ENCODE peak calls at places on chromosomes 5 and 9, in seven cellular contexts. One of them, this sample, is unnamed.

GRCh38 chr5:95631991-95632675 is 12.2 kb downstream of the GPR150 start:
- DNase-seq in stomach: no peak
- DNase-seq in amniotic stem cell: no peak
- DNase-seq in Peyer's patch: peak
- DNase-seq in activated T-cell treated with anti-CD3 and anti-CD28 coated beads, Interleukin-2, amount 50 U/mL, for 1 hour: peak
- DNase-seq in psoas muscle: no peak
- DNase-seq in mucosa of descending colon: no peak
- DNase-seq in this sample: peak

GRCh38 chr5:172361566-172362238 is 78.1 kb upstream of the UBTD2 start:
- DNase-seq in stomach: no peak
- DNase-seq in amniotic stem cell: peak
- DNase-seq in Peyer's patch: peak
- DNase-seq in activated T-cell treated with anti-CD3 and anti-CD28 coated beads, Interleukin-2, amount 50 U/mL, for 1 hour: no peak
- DNase-seq in psoas muscle: peak
- DNase-seq in mucosa of descending colon: no peak
- DNase-seq in this sample: peak

GRCh38 chr5:105752801-105753200 is 1917.9 kb downstream of the EFNA5 start:
- DNase-seq in stomach: no peak
- DNase-seq in amniotic stem cell: no peak
- DNase-seq in Peyer's patch: no peak
- DNase-seq in activated T-cell treated with anti-CD3 and anti-CD28 coated beads, Interleukin-2, amount 50 U/mL, for 1 hour: no peak
- DNase-seq in psoas muscle: no peak
- DNase-seq in mucosa of descending colon: no peak
- DNase-seq in this sample: no peak

GRCh38 chr9:131409458-131409992 is 15.6 kb downstream of the PRRC2B start:
- DNase-seq in stomach: no peak
- DNase-seq in amniotic stem cell: no peak
- DNase-seq in Peyer's patch: no peak
- DNase-seq in activated T-cell treated with anti-CD3 and anti-CD28 coated beads, Interleukin-2, amount 50 U/mL, for 1 hour: no peak
- DNase-seq in psoas muscle: no peak
- DNase-seq in mucosa of descending colon: no peak
- DNase-seq in this sample: no peak

GRCh38 chr5:56490971-56491468 is 257.9 kb upstream of the ANKRD55 start:
- DNase-seq in stomach: no peak
- DNase-seq in amniotic stem cell: no peak
- DNase-seq in Peyer's patch: no peak
- DNase-seq in activated T-cell treated with anti-CD3 and anti-CD28 coated beads, Interleukin-2, amount 50 U/mL, for 1 hour: peak
- DNase-seq in psoas muscle: no peak
- DNase-seq in mucosa of descending colon: no peak
- DNase-seq in this sample: no peak

GRCh38 chr9:70229026-70229425 is 29.8 kb upstream of the SMC5 start:
- DNase-seq in stomach: no peak
- DNase-seq in amniotic stem cell: no peak
- DNase-seq in Peyer's patch: no peak
- DNase-seq in activated T-cell treated with anti-CD3 and anti-CD28 coated beads, Interleukin-2, amount 50 U/mL, for 1 hour: no peak
- DNase-seq in psoas muscle: no peak
- DNase-seq in mucosa of descending colon: no peak
- DNase-seq in this sample: no peak

GRCh38 chr5:128736567-128736966 is 198.5 kb upstream of the FBN2 start:
- DNase-seq in stomach: no peak
- DNase-seq in amniotic stem cell: no peak
- DNase-seq in Peyer's patch: no peak
- DNase-seq in activated T-cell treated with anti-CD3 and anti-CD28 coated beads, Interleukin-2, amount 50 U/mL, for 1 hour: no peak
- DNase-seq in psoas muscle: no peak
- DNase-seq in mucosa of descending colon: no peak
- DNase-seq in this sample: no peak

GRCh38 chr5:142078706-142079105 is 29.9 kb upstream of the NDFIP1 start:
- DNase-seq in stomach: no peak
- DNase-seq in amniotic stem cell: no peak
- DNase-seq in Peyer's patch: no peak
- DNase-seq in activated T-cell treated with anti-CD3 and anti-CD28 coated beads, Interleukin-2, amount 50 U/mL, for 1 hour: no peak
- DNase-seq in psoas muscle: no peak
- DNase-seq in mucosa of descending colon: no peak
- DNase-seq in this sample: no peak

GRCh38 chr5:57386958-57387357 is 95.7 kb downstream of the ACTBL2 start:
- DNase-seq in stomach: no peak
- DNase-seq in amniotic stem cell: peak
- DNase-seq in Peyer's patch: no peak
- DNase-seq in activated T-cell treated with anti-CD3 and anti-CD28 coated beads, Interleukin-2, amount 50 U/mL, for 1 hour: no peak
- DNase-seq in psoas muscle: no peak
- DNase-seq in mucosa of descending colon: no peak
- DNase-seq in this sample: peak

GRCh38 chr9:83441390-83441789 is 96.8 kb downstream of the FRMD3 start:
- DNase-seq in stomach: peak
- DNase-seq in amniotic stem cell: no peak
- DNase-seq in Peyer's patch: no peak
- DNase-seq in activated T-cell treated with anti-CD3 and anti-CD28 coated beads, Interleukin-2, amount 50 U/mL, for 1 hour: no peak
- DNase-seq in psoas muscle: no peak
- DNase-seq in mucosa of descending colon: no peak
- DNase-seq in this sample: no peak

GRCh38 chr9:124286292-124286931 is 28.7 kb downstream of the NEK6 start:
- DNase-seq in stomach: peak
- DNase-seq in amniotic stem cell: peak
- DNase-seq in Peyer's patch: peak
- DNase-seq in activated T-cell treated with anti-CD3 and anti-CD28 coated beads, Interleukin-2, amount 50 U/mL, for 1 hour: no peak
- DNase-seq in psoas muscle: no peak
- DNase-seq in mucosa of descending colon: peak
- DNase-seq in this sample: peak

GRCh38 chr5:94709277-94709676 is 90.8 kb downstream of the SLF1 start:
- DNase-seq in stomach: no peak
- DNase-seq in amniotic stem cell: no peak
- DNase-seq in Peyer's patch: no peak
- DNase-seq in activated T-cell treated with anti-CD3 and anti-CD28 coated beads, Interleukin-2, amount 50 U/mL, for 1 hour: no peak
- DNase-seq in psoas muscle: no peak
- DNase-seq in mucosa of descending colon: no peak
- DNase-seq in this sample: no peak

GRCh38 chr5:88377705-88378656 is 109.3 kb upstream of the TMEM161B start:
- DNase-seq in stomach: no peak
- DNase-seq in amniotic stem cell: no peak
- DNase-seq in Peyer's patch: no peak
- DNase-seq in activated T-cell treated with anti-CD3 and anti-CD28 coated beads, Interleukin-2, amount 50 U/mL, for 1 hour: no peak
- DNase-seq in psoas muscle: no peak
- DNase-seq in mucosa of descending colon: no peak
- DNase-seq in this sample: no peak

GRCh38 chr5:146731909-146732659 is 146.5 kb downstream of the PPP2R2B start:
- DNase-seq in stomach: no peak
- DNase-seq in amniotic stem cell: peak
- DNase-seq in Peyer's patch: no peak
- DNase-seq in activated T-cell treated with anti-CD3 and anti-CD28 coated beads, Interleukin-2, amount 50 U/mL, for 1 hour: no peak
- DNase-seq in psoas muscle: no peak
- DNase-seq in mucosa of descending colon: no peak
- DNase-seq in this sample: peak

GRCh38 chr5:32233220-32233695 is 59.1 kb upstream of the GOLPH3 start:
- DNase-seq in stomach: peak
- DNase-seq in amniotic stem cell: no peak
- DNase-seq in Peyer's patch: no peak
- DNase-seq in activated T-cell treated with anti-CD3 and anti-CD28 coated beads, Interleukin-2, amount 50 U/mL, for 1 hour: no peak
- DNase-seq in psoas muscle: no peak
- DNase-seq in mucosa of descending colon: no peak
- DNase-seq in this sample: no peak

GRCh38 chr9:2026598-2026997 is 11.5 kb downstream of the SMARCA2 start:
- DNase-seq in stomach: no peak
- DNase-seq in amniotic stem cell: no peak
- DNase-seq in Peyer's patch: no peak
- DNase-seq in activated T-cell treated with anti-CD3 and anti-CD28 coated beads, Interleukin-2, amount 50 U/mL, for 1 hour: no peak
- DNase-seq in psoas muscle: no peak
- DNase-seq in mucosa of descending colon: no peak
- DNase-seq in this sample: no peak

GRCh38 chr9:4068914-4069313 is 231.0 kb downstream of the GLIS3 start:
- DNase-seq in stomach: no peak
- DNase-seq in amniotic stem cell: no peak
- DNase-seq in Peyer's patch: no peak
- DNase-seq in activated T-cell treated with anti-CD3 and anti-CD28 coated beads, Interleukin-2, amount 50 U/mL, for 1 hour: no peak
- DNase-seq in psoas muscle: no peak
- DNase-seq in mucosa of descending colon: no peak
- DNase-seq in this sample: no peak

GRCh38 chr5:149356391-149356790 is 1.5 kb upstream of the PCYOX1L start:
- DNase-seq in stomach: no peak
- DNase-seq in amniotic stem cell: no peak
- DNase-seq in Peyer's patch: no peak
- DNase-seq in activated T-cell treated with anti-CD3 and anti-CD28 coated beads, Interleukin-2, amount 50 U/mL, for 1 hour: no peak
- DNase-seq in psoas muscle: no peak
- DNase-seq in mucosa of descending colon: no peak
- DNase-seq in this sample: no peak

GRCh38 chr5:72552041-72552557 is 44.9 kb upstream of the ZNF366 start:
- DNase-seq in stomach: no peak
- DNase-seq in amniotic stem cell: peak
- DNase-seq in Peyer's patch: no peak
- DNase-seq in activated T-cell treated with anti-CD3 and anti-CD28 coated beads, Interleukin-2, amount 50 U/mL, for 1 hour: no peak
- DNase-seq in psoas muscle: no peak
- DNase-seq in mucosa of descending colon: no peak
- DNase-seq in this sample: no peak

GRCh38 chr5:136985785-136986475 is 513.2 kb downstream of the SPOCK1 start:
- DNase-seq in stomach: no peak
- DNase-seq in amniotic stem cell: no peak
- DNase-seq in Peyer's patch: no peak
- DNase-seq in activated T-cell treated with anti-CD3 and anti-CD28 coated beads, Interleukin-2, amount 50 U/mL, for 1 hour: no peak
- DNase-seq in psoas muscle: no peak
- DNase-seq in mucosa of descending colon: no peak
- DNase-seq in this sample: no peak

This sample was measured in SW 1271.